ENCODE peak calls at places on chromosome 14, in ten cellular contexts. X is neural crest cell; C is transverse colon; Z is tibial artery; U is T-helper 2 cell; W is activated naive CD8-positive, alpha-beta T cell treated with anti-CD3 and anti-CD28 coated beads, Interleukin-2, amount 50 U/mL, for 16 hours; G is NCI-H748 treated with DMSO at 0.1 percent for 48 hours; O is NB4; Q is activated CD8-positive, alpha-beta memory T cell treated with anti-CD3 and anti-CD28 coated beads for 48 hours; B is EL. J is an unnamed sample.

GRCh38 chr14:76328457-76329137 is 47.3 kb upstream of the ESRRB start:
- DNase-seq in X (no peak), C (no peak), Z (no peak), U (no peak), W (no peak), G (no peak), O (no peak), Q (no peak), B (no peak), J (no peak)

GRCh38 chr14:99552572-99553216 is 51.3 kb downstream of the CCDC85C start:
- DNase-seq in X (no peak), C (peak), Z (no peak), U (no peak), W (no peak), G (no peak), O (no peak), Q (no peak), B (no peak), J (no peak)

GRCh38 chr14:64812412-64812811 is 67.3 kb downstream of the SPTB start:
- DNase-seq in X (no peak), C (peak), Z (no peak), U (no peak), W (no peak), G (peak), O (no peak), Q (no peak), B (no peak), J (no peak)

GRCh38 chr14:100359111-100359510 is 36.0 kb downstream of the SLC25A47 start:
- DNase-seq in X (no peak), C (no peak), Z (no peak), U (no peak), W (no peak), G (no peak), O (no peak), Q (no peak), B (no peak), J (no peak)

GRCh38 chr14:36988568-36988967 is 183.8 kb downstream of the SLC25A21 start:
- DNase-seq in X (no peak), C (no peak), Z (no peak), U (no peak), W (no peak), G (no peak), O (no peak), Q (no peak), B (peak), J (no peak)

GRCh38 chr14:74846968-74847549 is 28.9 kb downstream of the PROX2 start:
- DNase-seq in X (no peak), C (no peak), Z (no peak), U (no peak), W (no peak), G (no peak), O (no peak), Q (no peak), B (peak), J (no peak)

GRCh38 chr14:21093769-21094681 is 4.4 kb downstream of the ZNF219 start:
- DNase-seq in X (peak), C (no peak), Z (no peak), U (no peak), W (no peak), G (no peak), O (no peak), Q (no peak), B (no peak), J (no peak)

GRCh38 chr14:53539489-53540126 is 386.5 kb upstream of the DDHD1 start:
- DNase-seq in X (peak), C (peak), Z (peak), U (peak), W (no peak), G (peak), O (peak), Q (no peak), B (peak), J (peak)

GRCh38 chr14:71311061-71311460 is 403.8 kb downstream of the PCNX1 start:
- DNase-seq in X (no peak), C (no peak), Z (no peak), U (no peak), W (no peak), G (no peak), O (no peak), Q (no peak), B (no peak), J (no peak)

GRCh38 chr14:67385618-67386017 is 25.5 kb downstream of the EIF2S1 start:
- DNase-seq in X (no peak), C (no peak), Z (no peak), U (no peak), W (no peak), G (no peak), O (no peak), Q (no peak), B (no peak), J (no peak)

GRCh38 chr14:95472819-95473251 is 43.6 kb downstream of the SYNE3 start:
- DNase-seq in X (no peak), C (no peak), Z (no peak), U (no peak), W (no peak), G (no peak), O (peak), Q (no peak), B (no peak), J (peak)

GRCh38 chr14:99377951-99378350 is 102.7 kb downstream of the SETD3 start:
- DNase-seq in X (no peak), C (no peak), Z (no peak), U (no peak), W (no peak), G (no peak), O (no peak), Q (no peak), B (no peak), J (no peak)

GRCh38 chr14:78701246-78701645 is 531.1 kb downstream of the NRXN3 start:
- DNase-seq in X (no peak), C (no peak), Z (no peak), U (no peak), W (no peak), G (no peak), O (no peak), Q (no peak), B (peak), J (no peak)

GRCh38 chr14:106268013-106268727 is 741.8 kb downstream of the TMEM121 start:
- DNase-seq in X (no peak), C (peak), Z (no peak), U (peak), W (peak), G (no peak), O (peak), Q (peak), B (no peak), J (peak)

GRCh38 chr14:34235635-34236300 is 226.3 kb downstream of the SPTSSA start:
- DNase-seq in X (no peak), C (no peak), Z (no peak), U (no peak), W (no peak), G (no peak), O (no peak), Q (no peak), B (no peak), J (no peak)

GRCh38 chr14:73058923-73059311 is 583 bp downstream of the RBM25 start:
- DNase-seq in X (no peak), C (no peak), Z (no peak), U (no peak), W (no peak), G (peak), O (peak), Q (no peak), B (peak), J (no peak)

GRCh38 chr14:94313991-94314655 is 9.0 kb downstream of the SERPINA6 start:
- DNase-seq in X (no peak), C (no peak), Z (no peak), U (no peak), W (no peak), G (no peak), O (no peak), Q (no peak), B (no peak), J (no peak)

GRCh38 chr14:77279719-77280118 is 8.7 kb upstream of the NGB start:
- DNase-seq in X (no peak), C (no peak), Z (no peak), U (no peak), W (no peak), G (no peak), O (no peak), Q (no peak), B (no peak), J (no peak)

GRCh38 chr14:90777830-90778467 is 38.3 kb downstream of the TTC7B start:
- DNase-seq in X (no peak), C (no peak), Z (peak), U (no peak), W (no peak), G (no peak), O (peak), Q (no peak), B (no peak), J (no peak)

GRCh38 chr14:68945585-68946289 is 33.4 kb downstream of the ACTN1 start:
- DNase-seq in X (no peak), C (peak), Z (no peak), U (no peak), W (no peak), G (no peak), O (no peak), Q (no peak), B (no peak), J (peak)

GRCh38 chr14:101365329-101366158 is 195.8 kb upstream of the DIO3 start:
- DNase-seq in X (no peak), C (no peak), Z (peak), U (no peak), W (no peak), G (no peak), O (no peak), Q (no peak), B (no peak), J (no peak)

GRCh38 chr14:67738740-67739504 is 37.2 kb downstream of the RDH12 start:
- DNase-seq in X (no peak), C (peak), Z (peak), U (no peak), W (no peak), G (no peak), O (peak), Q (no peak), B (peak), J (peak)

GRCh38 chr14:26332966-26333365 is 264.9 kb downstream of the NOVA1 start:
- DNase-seq in X (no peak), C (peak), Z (no peak), U (no peak), W (no peak), G (no peak), O (no peak), Q (no peak), B (no peak), J (no peak)

GRCh38 chr14:23929822-23930294 is 23.7 kb upstream of the DHRS4 start:
- DNase-seq in X (peak), C (peak), Z (peak), U (peak), W (peak), G (no peak), O (peak), Q (peak), B (peak), J (peak)

GRCh38 chr14:100586520-100587247 is 533 bp downstream of the BEGAIN start:
- DNase-seq in X (no peak), C (peak), Z (peak), U (no peak), W (no peak), G (peak), O (no peak), Q (no peak), B (peak), J (peak)

GRCh38 chr14:43938588-43939281 is 568.3 kb downstream of the FSCB start:
- DNase-seq in X (no peak), C (no peak), Z (no peak), U (no peak), W (no peak), G (no peak), O (no peak), Q (no peak), B (no peak), J (no peak)

GRCh38 chr14:23028800-23029199 is 5.9 kb downstream of the PSMB5 start:
- DNase-seq in X (no peak), C (no peak), Z (no peak), U (no peak), W (no peak), G (no peak), O (no peak), Q (no peak), B (no peak), J (no peak)

GRCh38 chr14:47438650-47439140 is 236.7 kb downstream of the MDGA2 start:
- DNase-seq in X (no peak), C (no peak), Z (no peak), U (no peak), W (no peak), G (no peak), O (no peak), Q (no peak), B (no peak), J (no peak)

GRCh38 chr14:64707661-64708060 is 3.4 kb downstream of the PLEKHG3 start:
- DNase-seq in X (no peak), C (peak), Z (peak), U (no peak), W (no peak), G (no peak), O (peak), Q (no peak), B (peak), J (no peak)

GRCh38 chr14:34098045-34098984 is 147.4 kb upstream of the EGLN3 start:
- DNase-seq in X (peak), C (peak), Z (no peak), U (no peak), W (no peak), G (no peak), O (peak), Q (no peak), B (peak), J (peak)

GRCh38 chr14:54420478-54421116 is 20.6 kb downstream of the CNIH1 start:
- DNase-seq in X (peak), C (peak), Z (no peak), U (no peak), W (no peak), G (no peak), O (peak), Q (no peak), B (peak), J (no peak)

GRCh38 chr14:92039073-92039719 is 663 bp downstream of the TRIP11 start:
- DNase-seq in X (no peak), C (peak), Z (no peak), U (no peak), W (no peak), G (peak), O (peak), Q (no peak), B (peak), J (no peak)

GRCh38 chr14:64213079-64213478 is 81.1 kb downstream of the ESR2 start:
- DNase-seq in X (no peak), C (no peak), Z (no peak), U (no peak), W (no peak), G (no peak), O (no peak), Q (no peak), B (peak), J (no peak)

J was measured in right cardiac atrium.